ENCODE peak calls at places on chromosomes 11 and 22, in eight cellular contexts. A, T, G, J, E, V, O and R are unnamed samples.

GRCh38 chr11:63672934-63673539 is 1.9 kb upstream of the ATL3 start:
- DNase-seq in J (no peak), T (no peak), O (no peak), A (no peak), G (no peak), E (no peak), V (no peak), R (peak)

GRCh38 chr11:78704811-78705210 is 130.1 kb upstream of the NARS2 start:
- DNase-seq in G (no peak), V (no peak), O (no peak), T (no peak), J (no peak), E (no peak), A (no peak), R (no peak)

GRCh38 chr22:17477401-17477833 is 85.9 kb upstream of the SLC25A18 start:
- DNase-seq in G (no peak), V (no peak), J (no peak), A (no peak), O (peak), T (peak), E (no peak), R (peak)

GRCh38 chr22:23115825-23116494 is 25.8 kb downstream of the RSPH14 start:
- DNase-seq in O (peak), J (no peak), T (no peak), A (no peak), G (no peak), E (no peak), V (no peak), R (no peak)

GRCh38 chr22:20024225-20025087 is 3.5 kb downstream of the TANGO2 start:
- DNase-seq in V (no peak), A (no peak), J (no peak), O (no peak), E (no peak), T (no peak), G (no peak), R (no peak)

GRCh38 chr11:65649656-65650546 is 12.0 kb downstream of the SIPA1 start:
- DNase-seq in E (no peak), A (no peak), V (no peak), J (no peak), O (no peak), G (no peak), T (no peak), R (no peak)

GRCh38 chr11:126007263-126007662 is 55.4 kb downstream of the CDON start:
- DNase-seq in G (no peak), T (no peak), V (no peak), A (no peak), J (no peak), E (no peak), O (no peak), R (peak)

GRCh38 chr11:131378931-131379330 is 8.5 kb downstream of the NTM start:
- DNase-seq in E (no peak), O (no peak), G (no peak), A (no peak), T (no peak), V (no peak), J (no peak), R (no peak)

GRCh38 chr11:67450796-67451657 is 1.5 kb downstream of the GPR152 start:
- DNase-seq in J (no peak), V (no peak), A (no peak), E (no peak), G (no peak), T (no peak), O (no peak), R (no peak)